ENCODE peak calls at places on chromosome 11, in eight cellular contexts. A is esophagus muscularis mucosa, J is fibroblast of lung, P is PC-3, U is coronary artery, V is lung, N is mucosa of descending colon, W is brain microvascular endothelial cell. H is an unnamed sample.
A peak's percentile ranks its signal among the peaks of the same experiment; 100 is the strongest.

GRCh38 chr11:128548655-128549255 is 38.6 kb downstream of the ETS1 start:
- DNase-seq in A (no peak), J (peak; percentile 25), P (peak; percentile 31), U (no peak), V (peak; percentile 50), N (peak; percentile 65), W (no peak), H (peak; percentile 56)

GRCh38 chr11:93537767-93538261 is 5.4 kb downstream of the SMCO4 start:
- DNase-seq in A (no peak), J (peak; percentile 52), P (peak; percentile 21), U (peak; percentile 79), V (peak; percentile 72), N (no peak), W (no peak), H (no peak)

GRCh38 chr11:87331273-87331672 is 293.5 kb downstream of the TMEM135 start:
- DNase-seq in A (no peak), J (no peak), P (no peak), U (no peak), V (no peak), N (no peak), W (no peak), H (no peak)

GRCh38 chr11:131371791-131372104 is 1.3 kb downstream of the NTM start:
- DNase-seq in A (no peak), J (no peak), P (no peak), U (no peak), V (no peak), N (no peak), W (no peak), H (no peak)

GRCh38 chr11:121040614-121041002 is 16.7 kb downstream of the TBCEL start:
- DNase-seq in A (no peak), J (no peak), P (no peak), U (no peak), V (no peak), N (no peak), W (no peak), H (no peak)

GRCh38 chr11:121892863-121893262 is 223.2 kb downstream of the BLID start:
- DNase-seq in A (no peak), J (peak; percentile 76), P (peak; percentile 34), U (no peak), V (no peak), N (no peak), W (no peak), H (peak; percentile 60)

GRCh38 chr11:131723088-131723487 is 352.7 kb downstream of the NTM start:
- DNase-seq in A (peak; percentile 39), J (no peak), P (no peak), U (no peak), V (no peak), N (no peak), W (no peak), H (peak; percentile 16)

GRCh38 chr11:32874144-32874543 is 18.5 kb upstream of the QSER1 start:
- DNase-seq in A (peak; percentile 89), J (no peak), P (peak; percentile 50), U (no peak), V (no peak), N (no peak), W (no peak), H (no peak)

GRCh38 chr11:6323291-6323905 is 3.1 kb upstream of the CAVIN3 start:
- DNase-seq in A (no peak), J (no peak), P (no peak), U (no peak), V (no peak), N (no peak), W (no peak), H (no peak)

GRCh38 chr11:88164320-88164719 is 10.9 kb downstream of the RAB38 start:
- DNase-seq in A (no peak), J (no peak), P (no peak), U (no peak), V (no peak), N (no peak), W (no peak), H (no peak)

GRCh38 chr11:2542406-2542805 is 97.6 kb downstream of the KCNQ1 start:
- DNase-seq in A (no peak), J (no peak), P (no peak), U (peak; percentile 16), V (no peak), N (no peak), W (no peak), H (no peak)

GRCh38 chr11:203945-204586 is 3.1 kb downstream of the BET1L start:
- DNase-seq in A (no peak), J (no peak), P (no peak), U (peak; percentile 70), V (peak; percentile 28), N (no peak), W (no peak), H (no peak)

GRCh38 chr11:57477507-57478189 is 17.3 kb downstream of the RTN4RL2 start:
- DNase-seq in A (no peak), J (no peak), P (peak; percentile 61), U (no peak), V (peak; percentile 57), N (peak; percentile 49), W (no peak), H (no peak)

GRCh38 chr11:70423523-70424505 is 25.5 kb downstream of the CTTN start:
- DNase-seq in A (no peak), J (peak; percentile 92), P (peak; percentile 62), U (no peak), V (no peak), N (no peak), W (peak; percentile 94), H (peak; percentile 89)

GRCh38 chr11:102237096-102237735 is 80.1 kb upstream of the BIRC3 start:
- DNase-seq in A (peak; percentile 74), J (peak; percentile 89), P (peak; percentile 39), U (no peak), V (no peak), N (no peak), W (peak; percentile 35), H (no peak)

GRCh38 chr11:26331911-26332571 is at the start of gene ANO3:
- DNase-seq in A (no peak), J (peak; percentile 84), P (peak; percentile 63), U (no peak), V (peak; percentile 66), N (peak; percentile 12), W (peak; percentile 79), H (peak; percentile 82)

GRCh38 chr11:103043826-103044688 is 47.9 kb downstream of the DCUN1D5 start:
- DNase-seq in A (no peak), J (no peak), P (no peak), U (no peak), V (no peak), N (no peak), W (no peak), H (no peak)

GRCh38 chr11:109423114-109423859 is 1.3 kb downstream of the C11orf87 start:
- DNase-seq in A (no peak), J (peak; percentile 49), P (no peak), U (no peak), V (no peak), N (no peak), W (peak; percentile 7), H (peak; percentile 15)

GRCh38 chr11:6943131-6943530 is 16.9 kb downstream of the ZNF215 start:
- DNase-seq in A (no peak), J (peak; percentile 36), P (no peak), U (no peak), V (no peak), N (no peak), W (no peak), H (peak; percentile 7)

GRCh38 chr11:73321342-73322110 is 13.4 kb downstream of the ARHGEF17 start:
- DNase-seq in A (no peak), J (peak; percentile 77), P (no peak), U (no peak), V (no peak), N (peak; percentile 25), W (peak; percentile 54), H (peak; percentile 70)

GRCh38 chr11:17770917-17771316 is 36.3 kb downstream of the KCNC1 start:
- DNase-seq in A (no peak), J (no peak), P (no peak), U (no peak), V (no peak), N (no peak), W (no peak), H (peak; percentile 16)

GRCh38 chr11:17769218-17769617 is 34.6 kb downstream of the KCNC1 start:
- DNase-seq in A (no peak), J (no peak), P (no peak), U (no peak), V (no peak), N (no peak), W (no peak), H (no peak)

GRCh38 chr11:17768547-17768946 is 34.0 kb downstream of the KCNC1 start:
- DNase-seq in A (no peak), J (no peak), P (no peak), U (no peak), V (no peak), N (no peak), W (no peak), H (no peak)

GRCh38 chr11:17771415-17771814 is 36.8 kb downstream of the KCNC1 start:
- DNase-seq in A (no peak), J (no peak), P (no peak), U (no peak), V (no peak), N (no peak), W (no peak), H (no peak)

DNA sequence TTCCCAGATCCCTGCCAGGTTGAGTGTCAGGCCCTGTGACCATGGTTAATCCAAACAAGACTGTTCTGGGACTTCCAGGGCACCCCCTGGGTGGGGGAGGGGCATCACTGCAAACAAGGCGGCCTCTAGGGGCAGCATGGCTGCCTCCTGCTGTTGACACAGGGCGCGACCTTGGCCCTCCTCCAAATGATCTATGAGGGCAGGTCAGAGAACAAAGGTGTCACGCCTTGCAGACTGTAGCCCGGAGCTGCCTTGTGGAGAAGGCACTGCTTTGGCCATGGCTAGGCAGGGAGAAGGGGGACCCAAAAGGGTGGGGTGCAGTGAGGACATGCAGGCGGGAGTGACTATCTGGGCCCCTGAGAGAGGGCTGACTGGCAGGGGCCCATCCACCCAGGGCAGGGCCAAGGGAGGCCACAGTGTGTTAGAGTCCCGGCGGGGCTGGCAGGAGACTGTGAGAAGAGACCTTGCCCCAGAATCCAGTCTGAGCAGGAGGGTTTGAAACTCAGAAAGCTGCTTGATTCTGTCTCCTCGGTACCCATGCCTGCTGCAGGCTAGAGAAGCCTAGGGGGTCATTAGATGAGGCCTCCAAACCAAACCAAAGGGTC is 35.6 kb downstream of the KCNC1 start:
- DNase-seq in A (no peak), J (no peak), P (no peak), U (no peak), V (peak; percentile 30), N (peak; percentile 87), W (no peak), H (no peak)
- H3K4me3 ChIP-seq in A (no peak overlapping the region), J (no peak overlapping the region), P (no peak overlapping the region), U (no peak overlapping the region), V (no peak overlapping the region), N (no peak overlapping the region), W (no peak overlapping the region), H (no peak overlapping the region)

GRCh38 chr11:97454988-97455387 is 1065.2 kb downstream of the JRKL start:
- DNase-seq in A (no peak), J (peak; percentile 14), P (peak; percentile 43), U (no peak), V (no peak), N (no peak), W (peak; percentile 37), H (peak; percentile 88)
- TF ChIP-seq CTCF in A (no peak), J (no peak), P (peak; percentile 61), U (no peak), V (no peak), N (no peak), W (peak; percentile 72), H (peak; percentile 83)

GRCh38 chr11:118915941-118916841 is 9.5 kb downstream of the BCL9L start:
- DNase-seq in A (no peak), J (no peak), P (no peak), U (no peak), V (no peak), N (no peak), W (no peak), H (no peak)
- H3K4me3 ChIP-seq in A (peak overlapping the region; percentile 94), J (no peak overlapping the region), P (peak overlapping the region; percentile 45), U (peak overlapping the region; percentile 82), V (no peak overlapping the region), N (no peak overlapping the region), W (no peak overlapping the region), H (peak overlapping the region; percentile 18)

GRCh38 chr11:133830931-133831907 is 14.1 kb downstream of the SPATA19 start:
- DNase-seq in A (peak; percentile 86), J (no peak), P (no peak), U (peak; percentile 50), V (no peak), N (no peak), W (no peak), H (no peak)
- TF ChIP-seq CTCF in A (no peak), J (no peak), P (peak; percentile 27), U (no peak), V (no peak), N (no peak), W (peak; percentile 16), H (no peak)

H was measured in fibroblast of pulmonary artery.